ENCODE peak calls at places on chromosomes 3 and 15, in four cellular contexts. B is H9, A is H1, C is IMR-90. F is an unnamed sample.
A peak's percentile ranks its signal among the peaks of the same experiment; 100 is the strongest.

GRCh38 chr3:81908596-81908995 is 147.2 kb upstream of the GBE1 start:
- DNase-seq in B (no peak), A (no peak), C (no peak), F (no peak)

GRCh38 chr15:51864408-51865056 is 35.1 kb downstream of the TMOD3 start:
- DNase-seq in B (peak; percentile 38), A (no peak), C (peak; percentile 47), F (no peak)

GRCh38 chr3:142724682-142725351 is 983 bp downstream of the TRPC1 start:
- DNase-seq in B (peak; percentile 82), A (peak; percentile 82), C (peak; percentile 18), F (peak; percentile 90)

GRCh38 chr3:184748219-184749135 is 36.6 kb upstream of the MAGEF1 start:
- DNase-seq in B (peak; percentile 62), A (no peak), C (peak; percentile 68), F (peak; percentile 82)

GRCh38 chr3:137066092-137066491 is 108.3 kb downstream of the IL20RB start:
- DNase-seq in B (no peak), A (no peak), C (no peak), F (no peak)

GRCh38 chr3:115836944-115837343 is 213.6 kb downstream of the GAP43 start:
- DNase-seq in B (no peak), A (no peak), C (peak; percentile 34), F (peak; percentile 39)

GRCh38 chr3:190362258-190362657 is 25.7 kb upstream of the CLDN16 start:
- DNase-seq in B (peak; percentile 51), A (peak; percentile 53), C (no peak), F (peak; percentile 30)

GRCh38 chr3:79960594-79960993 is 192.8 kb upstream of the ROBO1 start:
- DNase-seq in B (no peak), A (no peak), C (no peak), F (no peak)

GRCh38 chr3:65793495-65794200 is 245.1 kb downstream of the MAGI1 start:
- DNase-seq in B (no peak), A (no peak), C (peak; percentile 41), F (no peak)

GRCh38 chr3:127170794-127171193 is 22.1 kb upstream of the PRR23E start:
- DNase-seq in B (peak; percentile 25), A (peak; percentile 38), C (peak; percentile 64), F (peak; percentile 74)

GRCh38 chr3:129104498-129105079 is 17.0 kb downstream of the RAB43 start:
- DNase-seq in B (no peak), A (no peak), C (no peak), F (no peak)

GRCh38 chr15:96354731-96355560 is 24.4 kb downstream of the NR2F2 start:
- DNase-seq in B (no peak), A (no peak), C (peak; percentile 90), F (peak; percentile 28)

GRCh38 chr3:111668912-111669488 is 73.9 kb upstream of the ZBED2 start:
- DNase-seq in B (no peak), A (no peak), C (peak; percentile 76), F (peak; percentile 71)

GRCh38 chr3:43856761-43857160 is 166.0 kb downstream of the ABHD5 start:
- DNase-seq in B (no peak), A (no peak), C (no peak), F (no peak)
- H3K56ac ChIP-seq in B (no peak overlapping the region), A (no peak overlapping the region), C (no peak overlapping the region), F (no peak overlapping the region)

DNA sequence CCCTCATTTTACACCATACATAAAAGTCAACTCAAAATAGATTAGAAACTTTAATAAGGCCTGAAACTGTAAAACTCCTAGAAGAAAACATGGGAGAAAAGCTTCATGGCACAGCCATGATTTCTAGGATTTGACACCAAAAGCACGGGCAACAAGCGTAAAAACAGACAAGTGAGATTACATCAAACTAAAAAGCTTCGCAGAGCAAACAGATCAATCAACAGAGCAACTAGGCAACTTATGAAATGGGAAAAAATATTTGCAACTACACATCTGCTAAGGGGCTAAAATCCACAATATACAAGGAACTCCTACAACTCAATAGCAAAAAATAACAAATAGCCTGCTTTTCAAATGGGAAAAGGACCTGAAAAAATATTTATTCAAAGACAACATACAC is 26.1 kb downstream of the ZNF148 start:
- DNase-seq in B (no peak), A (no peak), C (no peak), F (no peak)
- H3K4me2 ChIP-seq in B (no peak overlapping the region), A (no peak overlapping the region), C (no peak overlapping the region), F (no peak overlapping the region)

DNA sequence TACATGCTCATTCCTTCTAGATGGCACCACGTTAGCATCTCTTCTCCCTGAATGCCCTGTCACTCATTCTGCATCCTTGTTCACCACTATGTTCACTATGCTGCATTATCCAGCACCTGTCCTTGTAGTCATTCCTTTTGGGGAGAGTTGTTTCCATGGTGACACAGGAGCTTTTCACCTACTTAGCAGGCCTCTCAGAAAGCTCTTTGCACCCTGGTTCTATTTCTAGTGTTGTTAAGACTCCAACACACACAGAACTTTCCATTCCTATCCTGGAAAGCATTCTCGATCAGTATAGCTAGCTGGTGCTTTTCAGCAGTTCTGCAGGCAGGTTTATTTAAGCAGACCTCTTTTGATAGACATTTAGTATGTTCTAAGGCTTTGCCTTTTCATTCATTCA is 6.7 kb upstream of the RPL14 start:
- DNase-seq in B (no peak), A (no peak), C (no peak), F (no peak)
- H3K56ac ChIP-seq in B (no peak overlapping the region), A (no peak overlapping the region), C (no peak overlapping the region), F (no peak overlapping the region)

GRCh38 chr15:65326844-65327243 is 22.4 kb downstream of the RNU5B-1 start:
- DNase-seq in B (no peak), A (no peak), C (no peak), F (no peak)
- H3K4me2 ChIP-seq in B (no peak overlapping the region), A (no peak overlapping the region), C (no peak overlapping the region), F (no peak overlapping the region)

F was measured in mesendoderm.